ENCODE peak calls at places on chromosomes 7 and 10, in nine cellular contexts. One of them, this sample, is unnamed.

GRCh38 chr7:12322287-12322902 is 81.3 kb downstream of the VWDE start:
- DNase-seq in AG04450: no peak
- DNase-seq in AG04449: peak
- DNase-seq in substantia nigra: no peak
- DNase-seq in posterior vena cava: no peak
- DNase-seq in NCI-H1105 treated with DMSO at 0.1 percent for 48 hours: peak
- DNase-seq in NCI-H1092 treated with DMSO at 0.1 percent for 48 hours: no peak
- DNase-seq in endothelial cell: no peak
- DNase-seq in GM23248: peak
- DNase-seq in this sample: no peak

GRCh38 chr10:96648297-96648696 is 61.5 kb upstream of the TM9SF3 start:
- DNase-seq in AG04450: no peak
- DNase-seq in AG04449: no peak
- DNase-seq in substantia nigra: no peak
- DNase-seq in posterior vena cava: no peak
- DNase-seq in NCI-H1105 treated with DMSO at 0.1 percent for 48 hours: no peak
- DNase-seq in NCI-H1092 treated with DMSO at 0.1 percent for 48 hours: no peak
- DNase-seq in endothelial cell: no peak
- DNase-seq in GM23248: no peak
- DNase-seq in this sample: no peak

GRCh38 chr7:67487316-67487715 is 490.7 kb downstream of the TYW1 start:
- DNase-seq in AG04450: no peak
- DNase-seq in AG04449: no peak
- DNase-seq in substantia nigra: no peak
- DNase-seq in posterior vena cava: no peak
- DNase-seq in NCI-H1105 treated with DMSO at 0.1 percent for 48 hours: no peak
- DNase-seq in NCI-H1092 treated with DMSO at 0.1 percent for 48 hours: no peak
- DNase-seq in endothelial cell: no peak
- DNase-seq in GM23248: peak
- DNase-seq in this sample: no peak

GRCh38 chr7:42611529-42611928 is 300.3 kb downstream of the C7orf25 start:
- DNase-seq in AG04450: no peak
- DNase-seq in AG04449: no peak
- DNase-seq in substantia nigra: no peak
- DNase-seq in posterior vena cava: no peak
- DNase-seq in NCI-H1105 treated with DMSO at 0.1 percent for 48 hours: no peak
- DNase-seq in NCI-H1092 treated with DMSO at 0.1 percent for 48 hours: no peak
- DNase-seq in endothelial cell: no peak
- DNase-seq in GM23248: no peak
- DNase-seq in this sample: no peak

GRCh38 chr10:97921581-97922377 is 72.1 kb downstream of the GOLGA7B start:
- DNase-seq in AG04450: no peak
- DNase-seq in AG04449: no peak
- DNase-seq in substantia nigra: peak
- DNase-seq in posterior vena cava: no peak
- DNase-seq in NCI-H1105 treated with DMSO at 0.1 percent for 48 hours: no peak
- DNase-seq in NCI-H1092 treated with DMSO at 0.1 percent for 48 hours: peak
- DNase-seq in endothelial cell: no peak
- DNase-seq in GM23248: peak
- DNase-seq in this sample: no peak

GRCh38 chr7:39838326-39838725 is 111.7 kb upstream of the CDK13 start:
- DNase-seq in AG04450: no peak
- DNase-seq in AG04449: no peak
- DNase-seq in substantia nigra: no peak
- DNase-seq in posterior vena cava: no peak
- DNase-seq in NCI-H1105 treated with DMSO at 0.1 percent for 48 hours: peak
- DNase-seq in NCI-H1092 treated with DMSO at 0.1 percent for 48 hours: peak
- DNase-seq in endothelial cell: no peak
- DNase-seq in GM23248: no peak
- DNase-seq in this sample: no peak

GRCh38 chr10:99787782-99788181 is 5.3 kb downstream of the ABCC2 start:
- DNase-seq in AG04450: no peak
- DNase-seq in AG04449: no peak
- DNase-seq in substantia nigra: no peak
- DNase-seq in posterior vena cava: no peak
- DNase-seq in NCI-H1105 treated with DMSO at 0.1 percent for 48 hours: no peak
- DNase-seq in NCI-H1092 treated with DMSO at 0.1 percent for 48 hours: no peak
- DNase-seq in endothelial cell: no peak
- DNase-seq in GM23248: no peak
- DNase-seq in this sample: no peak

GRCh38 chr10:33666686-33667480 is 332.4 kb upstream of the NRP1 start:
- DNase-seq in AG04450: no peak
- DNase-seq in AG04449: no peak
- DNase-seq in substantia nigra: no peak
- DNase-seq in posterior vena cava: no peak
- DNase-seq in NCI-H1105 treated with DMSO at 0.1 percent for 48 hours: no peak
- DNase-seq in NCI-H1092 treated with DMSO at 0.1 percent for 48 hours: no peak
- DNase-seq in endothelial cell: no peak
- DNase-seq in GM23248: no peak
- DNase-seq in this sample: no peak

GRCh38 chr10:122515588-122516231 is 44.8 kb upstream of the DMBT1 start:
- DNase-seq in AG04450: no peak
- DNase-seq in AG04449: no peak
- DNase-seq in substantia nigra: no peak
- DNase-seq in posterior vena cava: no peak
- DNase-seq in NCI-H1105 treated with DMSO at 0.1 percent for 48 hours: no peak
- DNase-seq in NCI-H1092 treated with DMSO at 0.1 percent for 48 hours: no peak
- DNase-seq in endothelial cell: no peak
- DNase-seq in GM23248: peak
- DNase-seq in this sample: no peak

GRCh38 chr10:68619595-68619994 is 59.5 kb downstream of the TET1 start:
- DNase-seq in AG04450: no peak
- DNase-seq in AG04449: no peak
- DNase-seq in substantia nigra: no peak
- DNase-seq in posterior vena cava: no peak
- DNase-seq in NCI-H1105 treated with DMSO at 0.1 percent for 48 hours: no peak
- DNase-seq in NCI-H1092 treated with DMSO at 0.1 percent for 48 hours: no peak
- DNase-seq in endothelial cell: no peak
- DNase-seq in GM23248: no peak
- DNase-seq in this sample: no peak

GRCh38 chr10:34335960-34336359 is 479.1 kb downstream of the PARD3 start:
- DNase-seq in AG04450: no peak
- DNase-seq in AG04449: no peak
- DNase-seq in substantia nigra: no peak
- DNase-seq in posterior vena cava: no peak
- DNase-seq in NCI-H1105 treated with DMSO at 0.1 percent for 48 hours: no peak
- DNase-seq in NCI-H1092 treated with DMSO at 0.1 percent for 48 hours: no peak
- DNase-seq in endothelial cell: no peak
- DNase-seq in GM23248: no peak
- DNase-seq in this sample: no peak

GRCh38 chr7:26853788-26854393 is 10.5 kb downstream of the SKAP2 start:
- DNase-seq in AG04450: no peak
- DNase-seq in AG04449: no peak
- DNase-seq in substantia nigra: no peak
- DNase-seq in posterior vena cava: no peak
- DNase-seq in NCI-H1105 treated with DMSO at 0.1 percent for 48 hours: peak
- DNase-seq in NCI-H1092 treated with DMSO at 0.1 percent for 48 hours: peak
- DNase-seq in endothelial cell: no peak
- DNase-seq in GM23248: peak
- DNase-seq in this sample: no peak

GRCh38 chr7:135091717-135092116 is 56.2 kb upstream of the TMEM140 start:
- DNase-seq in AG04450: no peak
- DNase-seq in AG04449: no peak
- DNase-seq in substantia nigra: no peak
- DNase-seq in posterior vena cava: no peak
- DNase-seq in NCI-H1105 treated with DMSO at 0.1 percent for 48 hours: no peak
- DNase-seq in NCI-H1092 treated with DMSO at 0.1 percent for 48 hours: no peak
- DNase-seq in endothelial cell: no peak
- DNase-seq in GM23248: no peak
- DNase-seq in this sample: no peak

GRCh38 chr10:106467506-106467905 is 697.0 kb downstream of the SORCS1 start:
- DNase-seq in AG04450: no peak
- DNase-seq in AG04449: no peak
- DNase-seq in substantia nigra: no peak
- DNase-seq in posterior vena cava: no peak
- DNase-seq in NCI-H1105 treated with DMSO at 0.1 percent for 48 hours: no peak
- DNase-seq in NCI-H1092 treated with DMSO at 0.1 percent for 48 hours: no peak
- DNase-seq in endothelial cell: no peak
- DNase-seq in GM23248: no peak
- DNase-seq in this sample: no peak

GRCh38 chr7:132730126-132730525 is 153.9 kb upstream of the PLXNA4 start:
- DNase-seq in AG04450: no peak
- DNase-seq in AG04449: no peak
- DNase-seq in substantia nigra: no peak
- DNase-seq in posterior vena cava: no peak
- DNase-seq in NCI-H1105 treated with DMSO at 0.1 percent for 48 hours: no peak
- DNase-seq in NCI-H1092 treated with DMSO at 0.1 percent for 48 hours: no peak
- DNase-seq in endothelial cell: no peak
- DNase-seq in GM23248: no peak
- DNase-seq in this sample: no peak

GRCh38 chr10:6469661-6470060 is 110.4 kb downstream of the PRKCQ start:
- DNase-seq in AG04450: no peak
- DNase-seq in AG04449: no peak
- DNase-seq in substantia nigra: no peak
- DNase-seq in posterior vena cava: no peak
- DNase-seq in NCI-H1105 treated with DMSO at 0.1 percent for 48 hours: no peak
- DNase-seq in NCI-H1092 treated with DMSO at 0.1 percent for 48 hours: no peak
- DNase-seq in endothelial cell: no peak
- DNase-seq in GM23248: no peak
- DNase-seq in this sample: no peak

GRCh38 chr10:120505056-120505455 is 48.0 kb downstream of the PLPP4 start:
- DNase-seq in AG04450: no peak
- DNase-seq in AG04449: no peak
- DNase-seq in substantia nigra: no peak
- DNase-seq in posterior vena cava: no peak
- DNase-seq in NCI-H1105 treated with DMSO at 0.1 percent for 48 hours: no peak
- DNase-seq in NCI-H1092 treated with DMSO at 0.1 percent for 48 hours: no peak
- DNase-seq in endothelial cell: no peak
- DNase-seq in GM23248: no peak
- DNase-seq in this sample: no peak

GRCh38 chr10:1268856-1269255 is 212.7 kb downstream of the WDR37 start:
- DNase-seq in AG04450: no peak
- DNase-seq in AG04449: no peak
- DNase-seq in substantia nigra: no peak
- DNase-seq in posterior vena cava: no peak
- DNase-seq in NCI-H1105 treated with DMSO at 0.1 percent for 48 hours: no peak
- DNase-seq in NCI-H1092 treated with DMSO at 0.1 percent for 48 hours: no peak
- DNase-seq in endothelial cell: no peak
- DNase-seq in GM23248: no peak
- DNase-seq in this sample: no peak

GRCh38 chr10:74035324-74035723 is 37.4 kb downstream of the VCL start:
- DNase-seq in AG04450: no peak
- DNase-seq in AG04449: no peak
- DNase-seq in substantia nigra: no peak
- DNase-seq in posterior vena cava: no peak
- DNase-seq in NCI-H1105 treated with DMSO at 0.1 percent for 48 hours: no peak
- DNase-seq in NCI-H1092 treated with DMSO at 0.1 percent for 48 hours: no peak
- DNase-seq in endothelial cell: no peak
- DNase-seq in GM23248: no peak
- DNase-seq in this sample: no peak

GRCh38 chr10:115141254-115141653 is 48.1 kb downstream of the ATRNL1 start:
- DNase-seq in AG04450: no peak
- DNase-seq in AG04449: no peak
- DNase-seq in substantia nigra: no peak
- DNase-seq in posterior vena cava: no peak
- DNase-seq in NCI-H1105 treated with DMSO at 0.1 percent for 48 hours: no peak
- DNase-seq in NCI-H1092 treated with DMSO at 0.1 percent for 48 hours: no peak
- DNase-seq in endothelial cell: no peak
- DNase-seq in GM23248: peak
- DNase-seq in this sample: no peak

GRCh38 chr10:29861811-29862505 is 197.4 kb downstream of the JCAD start:
- DNase-seq in AG04450: no peak
- DNase-seq in AG04449: peak
- DNase-seq in substantia nigra: no peak
- DNase-seq in posterior vena cava: no peak
- DNase-seq in NCI-H1105 treated with DMSO at 0.1 percent for 48 hours: no peak
- DNase-seq in NCI-H1092 treated with DMSO at 0.1 percent for 48 hours: no peak
- DNase-seq in endothelial cell: no peak
- DNase-seq in GM23248: peak
- DNase-seq in this sample: no peak

GRCh38 chr7:111242361-111242760 is 151.4 kb downstream of the LRRN3 start:
- DNase-seq in AG04450: no peak
- DNase-seq in AG04449: no peak
- DNase-seq in substantia nigra: no peak
- DNase-seq in posterior vena cava: no peak
- DNase-seq in NCI-H1105 treated with DMSO at 0.1 percent for 48 hours: no peak
- DNase-seq in NCI-H1092 treated with DMSO at 0.1 percent for 48 hours: peak
- DNase-seq in endothelial cell: no peak
- DNase-seq in GM23248: no peak
- DNase-seq in this sample: no peak

GRCh38 chr10:60189861-60190475 is 199.7 kb downstream of the ANK3 start:
- DNase-seq in AG04450: no peak
- DNase-seq in AG04449: no peak
- DNase-seq in substantia nigra: no peak
- DNase-seq in posterior vena cava: no peak
- DNase-seq in NCI-H1105 treated with DMSO at 0.1 percent for 48 hours: no peak
- DNase-seq in NCI-H1092 treated with DMSO at 0.1 percent for 48 hours: no peak
- DNase-seq in endothelial cell: no peak
- DNase-seq in GM23248: no peak
- DNase-seq in this sample: no peak